ENCODE peak calls at places on chromosome 19, in nine cellular contexts. Z, T, S, O, X, V, I, M and U are unnamed samples.

GRCh38 chr19:10735741-10736140 is 17.9 kb downstream of the DNM2 start:
- DNase-seq in X (no peak), V (no peak), I (no peak), T (no peak), O (no peak), M (no peak), Z (no peak), S (no peak), U (no peak)

GRCh38 chr19:13790354-13790753 is 4.9 kb upstream of the ZSWIM4 start:
- DNase-seq in T (no peak), Z (no peak), V (no peak), S (no peak), O (no peak), X (no peak), I (no peak), M (no peak), U (no peak)

GRCh38 chr19:35248310-35249145 is at the start of gene LSR:
- DNase-seq in I (peak), V (peak), M (peak), T (peak), Z (no peak), X (peak), O (peak), S (no peak), U (peak)

GRCh38 chr19:29370276-29370675 is 155.5 kb upstream of the VSTM2B start:
- DNase-seq in O (no peak), M (no peak), X (no peak), Z (no peak), I (no peak), V (no peak), T (no peak), S (no peak), U (no peak)

GRCh38 chr19:12665646-12666304 is 767 bp downstream of the MAN2B1 start:
- DNase-seq in M (no peak), O (no peak), X (no peak), I (no peak), Z (no peak), T (no peak), V (no peak), S (no peak), U (no peak)

GRCh38 chr19:31054430-31054829 is 294.8 kb downstream of the TSHZ3 start:
- DNase-seq in M (peak), S (no peak), I (peak), O (no peak), Z (peak), V (peak), X (peak), T (no peak), U (no peak)

GRCh38 chr19:33275559-33275932 is 26.8 kb downstream of the CEBPA start:
- DNase-seq in T (no peak), O (no peak), I (no peak), X (no peak), Z (no peak), V (no peak), M (no peak), S (no peak), U (no peak)

GRCh38 chr19:588093-588742 is 1.5 kb upstream of the HCN2 start:
- DNase-seq in T (peak), O (peak), V (no peak), X (peak), M (peak), S (peak), Z (peak), I (peak), U (peak)

GRCh38 chr19:4233282-4233853 is 4.0 kb downstream of the EBI3 start:
- DNase-seq in O (peak), S (no peak), Z (no peak), V (no peak), M (peak), I (peak), T (peak), X (peak), U (peak)

GRCh38 chr19:10191347-10191746 is 3.4 kb downstream of the DNMT1 start:
- DNase-seq in T (no peak), V (no peak), X (no peak), M (no peak), S (no peak), O (no peak), Z (no peak), I (peak), U (peak)

GRCh38 chr19:34228347-34228746 is 26.0 kb upstream of the GARRE1 start:
- DNase-seq in Z (no peak), S (no peak), X (no peak), V (no peak), T (no peak), O (no peak), I (no peak), M (no peak), U (no peak)

GRCh38 chr19:31352782-31353651 is 3.8 kb upstream of the TSHZ3 start:
- DNase-seq in X (no peak), V (no peak), Z (no peak), O (no peak), T (no peak), S (no peak), I (no peak), M (no peak), U (no peak)